ENCODE peak calls at places on chromosomes 13 and 19, in four cellular contexts. W is nephron progenitor cell, N is left ventricle myocardium inferior, J is foreskin fibroblast. S is an unnamed sample.

GRCh38 chr13:43411741-43412140 is 375.0 kb downstream of the ENOX1 start:
- DNase-seq in J (no peak), N (peak; percentile 51), W (no peak), S (no peak)

GRCh38 chr13:44312898-44313551 is 60.6 kb upstream of the SERP2 start:
- DNase-seq in W (no peak), J (peak; percentile 96), N (no peak), S (peak; percentile 76)

GRCh38 chr13:45191874-45192273 is 9.0 kb downstream of the KCTD4 start:
- DNase-seq in J (no peak), N (no peak), W (no peak), S (no peak)

GRCh38 chr13:109043561-109044075 is 414.2 kb downstream of the MYO16 start:
- DNase-seq in N (no peak), J (no peak), W (no peak), S (no peak)

GRCh38 chr19:48833977-48834376 is 2.3 kb downstream of the HSD17B14 start:
- DNase-seq in N (no peak), J (no peak), W (no peak), S (no peak)

GRCh38 chr19:48639483-48640375 is 2.5 kb upstream of the DBP start:
- DNase-seq in J (no peak), N (no peak), W (no peak), S (no peak)

GRCh38 chr19:2115911-2116426 is 19.3 kb downstream of the IZUMO4 start:
- DNase-seq in J (no peak), N (no peak), W (no peak), S (no peak)

GRCh38 chr19:405138-405965 is 3.6 kb downstream of the C2CD4C start:
- DNase-seq in W (no peak), N (no peak), J (no peak), S (no peak)

GRCh38 chr13:34748561-34748960 is 193.5 kb upstream of the NBEA start:
- DNase-seq in N (no peak), W (no peak), J (no peak), S (no peak)

GRCh38 chr19:30525383-30525782 is 153.2 kb downstream of the ZNF536 start:
- DNase-seq in N (no peak), W (no peak), J (no peak), S (no peak)

GRCh38 chr19:30842926-30843325 is 470.7 kb downstream of the ZNF536 start:
- DNase-seq in J (no peak), W (no peak), N (no peak), S (no peak)

GRCh38 chr19:56639217-56639616 is 3.7 kb upstream of the SMIM17 start:
- DNase-seq in W (peak; percentile 21), J (no peak), N (no peak), S (no peak)

GRCh38 chr19:45187421-45188100 is 9.0 kb downstream of the BLOC1S3 start:
- DNase-seq in W (peak; percentile 35), J (no peak), N (no peak), S (no peak)

GRCh38 chr19:2330632-2331284 is 2.3 kb downstream of the SPPL2B start:
- DNase-seq in N (no peak), J (no peak), W (peak; percentile 54), S (no peak)

GRCh38 chr19:48400018-48400742 is 6.7 kb downstream of the GRIN2D start:
- DNase-seq in J (peak; percentile 86), N (peak; percentile 53), W (peak; percentile 48), S (no peak)

GRCh38 chr13:51040431-51040830 is 70.6 kb downstream of the C13orf42 start:
- DNase-seq in J (no peak), N (no peak), W (no peak), S (no peak)

GRCh38 chr19:1651061-1651547 is 1.3 kb downstream of the TCF3 start:
- DNase-seq in W (peak; percentile 48), J (no peak), N (no peak), S (no peak)

GRCh38 chr13:111116830-111117229 is 1.7 kb downstream of the ARHGEF7 start:
- DNase-seq in J (peak; percentile 51), W (no peak), N (no peak), S (no peak)

GRCh38 chr13:90365130-90365529 is 982.4 kb upstream of the MIR17HG start:
- DNase-seq in J (no peak), N (no peak), W (no peak), S (no peak)
- TF ChIP-seq CTCF in J (peak; percentile 6), N (peak; percentile 54), W (no peak), S (no peak)

GRCh38 chr13:26999499-26999898 is 172.1 kb downstream of the USP12 start:
- DNase-seq in W (no peak), N (no peak), J (no peak), S (no peak)
- TF ChIP-seq CTCF in W (no peak), N (no peak), J (no peak), S (no peak)

GRCh38 chr19:4548238-4548584 is 8.4 kb upstream of the LRG1 start:
- DNase-seq in W (no peak), J (no peak), N (no peak), S (no peak)

GRCh38 chr19:4543856-4544647 is 4.2 kb upstream of the LRG1 start:
- DNase-seq in N (no peak), W (no peak), J (no peak), S (no peak)

GRCh38 chr19:4550018-4550417 is 9.5 kb downstream of the SEMA6B start:
- DNase-seq in W (no peak), J (no peak), N (no peak), S (no peak)

GRCh38 chr19:4550479-4551050 is 8.9 kb downstream of the SEMA6B start:
- DNase-seq in W (no peak), J (no peak), N (no peak), S (no peak)

DNA sequence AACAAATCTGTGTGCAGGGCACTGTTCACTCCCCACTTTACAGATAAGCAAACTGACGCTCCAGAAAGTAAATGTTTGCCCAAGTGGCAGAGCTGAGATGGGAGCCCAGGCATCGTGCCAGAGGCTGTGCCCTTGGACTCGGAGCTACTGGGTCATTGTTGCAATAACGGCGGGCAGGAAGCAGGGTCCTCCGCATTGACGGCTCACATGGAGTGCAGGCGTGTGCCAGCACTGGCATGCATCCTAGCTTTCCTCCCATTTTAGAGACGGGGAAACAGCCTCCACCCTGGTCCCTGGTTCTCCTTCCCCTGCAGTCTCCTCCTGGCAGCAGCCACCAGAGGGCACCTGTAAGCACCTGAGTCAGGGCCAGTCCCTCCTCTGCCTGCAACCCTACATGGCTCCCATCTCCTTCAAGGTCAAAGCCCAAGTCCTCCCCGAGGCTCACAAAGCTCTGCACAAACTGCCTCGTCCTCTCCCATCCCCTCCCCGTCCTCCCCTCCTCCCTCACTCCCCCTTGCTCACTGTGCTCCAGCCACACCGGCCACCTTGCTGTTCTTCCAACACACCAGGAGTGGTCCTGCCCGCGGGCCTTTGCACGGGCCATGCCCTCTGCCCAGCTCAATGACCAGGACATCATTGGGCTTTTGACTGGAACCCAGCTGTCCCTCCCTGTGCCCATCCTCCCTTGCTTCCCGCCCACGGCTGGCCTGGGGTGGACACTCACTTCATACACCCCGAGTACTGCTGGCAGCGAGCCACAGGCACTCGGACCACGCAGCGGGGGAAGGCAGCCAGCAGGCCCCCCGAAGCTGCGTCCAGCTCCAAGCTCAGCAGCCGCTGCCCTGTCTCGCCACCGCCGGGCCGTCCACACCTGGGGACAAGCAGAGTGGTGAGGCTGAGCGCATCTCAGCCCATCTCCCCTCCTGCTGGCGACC is 7.7 kb upstream of the LRG1 start:
- DNase-seq in J (no peak), N (no peak), W (no peak), S (no peak)
- TF ChIP-seq CTCF in J (peak; percentile 38), N (peak; percentile 35), W (no peak), S (peak; percentile 25)

DNA sequence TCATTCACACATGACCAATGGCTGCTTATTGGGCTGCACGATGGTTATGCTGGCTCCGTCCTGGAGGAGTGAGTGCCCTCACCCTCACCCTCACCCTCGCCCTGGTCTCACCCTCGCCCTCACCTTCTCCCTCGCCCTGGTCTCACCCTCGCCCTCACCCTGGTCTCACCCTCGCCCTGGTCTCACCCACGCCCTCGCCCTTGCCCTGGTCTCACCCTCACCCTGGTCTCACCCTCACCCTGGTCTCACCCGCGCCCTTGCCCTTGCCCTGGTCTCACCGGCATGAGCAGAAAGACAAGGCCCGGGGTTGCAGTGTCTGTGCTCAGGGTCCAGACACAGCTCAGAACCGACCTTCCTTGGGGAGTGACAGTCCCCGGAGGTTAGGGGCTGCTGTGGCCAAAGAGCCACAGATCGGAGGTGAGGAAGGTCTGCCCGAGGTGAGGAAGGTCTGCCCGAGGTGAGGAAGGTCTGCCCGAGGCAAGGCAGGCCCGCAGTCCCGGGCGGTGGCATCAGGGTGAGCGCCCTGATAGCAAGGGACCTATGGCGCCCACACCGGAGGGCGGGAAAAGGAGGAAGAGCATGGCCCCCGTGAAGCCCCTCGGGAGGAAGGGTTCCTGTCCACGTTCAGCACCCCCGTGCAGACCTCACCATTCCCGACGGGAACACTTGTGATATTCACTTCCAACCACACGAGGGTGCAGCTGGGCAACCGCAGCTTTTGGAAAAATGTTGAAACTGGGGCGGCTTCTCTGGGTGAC is 65.6 kb downstream of the MCF2L start:
- DNase-seq in W (peak; percentile 57), J (peak; percentile 50), N (no peak), S (no peak)
- TF ChIP-seq CTCF in W (peak; percentile 60), J (peak; percentile 75), N (peak; percentile 79), S (peak; percentile 73)

GRCh38 chr19:13699786-13700185 is 64.5 kb upstream of the MRI1 start:
- DNase-seq in N (no peak), W (no peak), J (no peak), S (no peak)
- TF ChIP-seq CTCF in N (no peak), W (no peak), J (no peak), S (no peak)

DNA sequence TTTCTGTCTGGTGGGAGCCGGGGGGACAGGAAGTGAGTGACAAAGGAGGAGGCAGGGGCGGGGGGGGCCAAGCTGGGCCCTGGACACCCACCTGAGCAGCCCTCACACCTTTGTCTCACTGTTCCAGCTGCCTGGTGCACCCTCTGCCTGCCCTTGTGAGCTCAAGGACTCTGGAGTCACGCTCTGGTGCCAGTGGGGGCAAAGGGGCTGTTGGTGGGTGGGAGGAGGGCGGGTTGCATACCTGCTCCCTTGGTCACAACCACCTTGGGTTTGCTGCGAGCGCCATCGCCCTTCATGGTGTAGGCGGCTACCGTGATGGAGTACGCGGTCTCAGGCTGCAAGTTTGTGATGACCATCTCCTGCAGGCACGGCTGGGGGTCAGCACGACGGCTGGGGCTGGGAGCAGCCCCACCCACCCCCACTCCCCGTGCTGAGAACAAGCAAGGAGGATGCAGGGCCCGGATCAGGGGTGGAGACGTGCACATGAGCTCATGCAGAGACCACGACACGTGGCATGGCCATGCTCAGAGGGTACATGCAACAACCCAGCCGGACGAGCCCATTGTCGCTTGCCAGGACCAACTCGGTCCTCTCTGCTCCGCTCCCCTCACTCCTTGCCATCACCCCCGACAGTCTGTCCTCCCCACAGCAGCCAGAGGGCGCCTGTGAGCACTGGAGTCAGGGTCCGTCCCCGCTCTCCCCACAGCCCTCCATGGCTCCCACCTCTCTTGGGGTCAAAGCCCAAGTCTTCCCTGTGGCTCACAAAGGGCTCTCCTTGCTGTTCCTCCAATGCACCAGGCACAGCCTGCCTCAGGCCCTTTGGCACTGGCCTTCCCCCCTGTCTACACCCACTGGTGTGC is 114.9 kb downstream of the PTPRS start:
- DNase-seq in W (peak; percentile 54), J (no peak), N (no peak), S (no peak)
- TF ChIP-seq CTCF in W (peak; percentile 46), J (peak; percentile 43), N (peak; percentile 49), S (peak; percentile 56)

DNA sequence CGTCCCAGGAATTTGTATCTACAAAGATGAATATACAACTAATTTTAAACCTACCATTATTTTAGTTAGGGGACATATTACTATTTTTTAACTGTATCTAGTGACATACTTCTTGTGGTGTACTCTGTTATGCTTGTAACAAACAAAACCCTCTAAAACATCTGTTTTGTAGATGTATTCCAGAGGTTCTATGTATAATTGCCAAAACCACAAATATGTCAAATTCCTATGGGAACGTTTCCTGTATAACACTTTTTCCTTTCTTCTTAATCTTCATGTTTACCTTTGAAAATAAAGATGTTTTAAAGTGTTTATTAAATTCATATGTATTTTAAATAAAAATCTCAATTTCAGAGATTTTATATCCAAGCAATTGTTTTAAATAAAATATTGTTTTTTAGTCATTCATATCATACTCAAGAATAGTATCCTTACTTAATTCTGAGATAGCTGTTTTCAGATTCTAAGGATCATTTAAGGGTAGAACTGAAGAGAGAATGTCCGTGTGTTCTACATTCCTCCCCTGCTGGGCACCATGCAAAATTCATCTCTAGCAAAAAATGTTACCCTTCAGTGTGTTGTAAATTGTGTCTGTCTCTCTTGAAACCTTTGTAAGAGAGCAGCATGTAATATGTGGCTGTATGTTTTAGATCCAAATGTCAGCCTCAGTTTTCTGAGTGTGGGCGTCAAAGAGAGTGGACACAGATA is 1327.7 kb downstream of the EFNB2 start:
- DNase-seq in N (no peak), J (no peak), W (no peak), S (no peak)
- TF ChIP-seq CTCF in N (no peak), J (no peak), W (no peak), S (no peak)

S was measured in AG04449.